ENCODE peak calls at places on chromosome 10, in six cellular contexts. I is endothelial cell; Y is tibial artery; X is uterus; A is CD4-positive, alpha-beta T cell; V is psoas muscle. D is an unnamed sample.
A peak's percentile ranks its signal among the peaks of the same experiment; 100 is the strongest.

GRCh38 chr10:94138391-94138790 is 144.7 kb downstream of the PLCE1 start:
- DNase-seq in I (no peak), Y (no peak), X (no peak), A (no peak), V (no peak), D (no peak)

GRCh38 chr10:87927091-87927490 is 63.7 kb downstream of the PTEN start:
- DNase-seq in I (no peak), Y (no peak), X (no peak), A (no peak), V (no peak), D (no peak)

GRCh38 chr10:122637371-122637770 is 62.3 kb downstream of the C10orf120 start:
- DNase-seq in I (no peak), Y (peak; percentile 33), X (no peak), A (no peak), V (no peak), D (no peak)

GRCh38 chr10:94066411-94066810 is 72.7 kb downstream of the PLCE1 start:
- DNase-seq in I (peak; percentile 54), Y (no peak), X (no peak), A (no peak), V (no peak), D (no peak)

GRCh38 chr10:16360425-16360824 is 76.4 kb upstream of the PTER start:
- DNase-seq in I (no peak), Y (no peak), X (no peak), A (no peak), V (no peak), D (no peak)

GRCh38 chr10:30820282-30820991 is 190.9 kb upstream of the LYZL2 start:
- DNase-seq in I (no peak), Y (peak; percentile 3), X (no peak), A (no peak), V (no peak), D (no peak)

GRCh38 chr10:68247931-68248330 is 16.0 kb upstream of the ATOH7 start:
- DNase-seq in I (no peak), Y (no peak), X (no peak), A (no peak), V (no peak), D (no peak)

GRCh38 chr10:101405006-101405405 is 51.0 kb downstream of the BTRC start:
- DNase-seq in I (no peak), Y (no peak), X (no peak), A (no peak), V (no peak), D (no peak)

GRCh38 chr10:34433241-34434076 is 381.6 kb downstream of the PARD3 start:
- DNase-seq in I (no peak), Y (no peak), X (no peak), A (no peak), V (no peak), D (no peak)

GRCh38 chr10:25815999-25816768 is 117.8 kb upstream of the MYO3A start:
- DNase-seq in I (no peak), Y (no peak), X (no peak), A (no peak), V (no peak), D (no peak)

GRCh38 chr10:16183989-16184643 is 252.7 kb upstream of the PTER start:
- DNase-seq in I (no peak), Y (no peak), X (no peak), A (no peak), V (no peak), D (no peak)

GRCh38 chr10:71774916-71775702 is 1.8 kb upstream of the VSIR start:
- DNase-seq in I (no peak), Y (no peak), X (no peak), A (no peak), V (no peak), D (no peak)

GRCh38 chr10:23284674-23285335 is 59.8 kb downstream of the C10orf67 start:
- DNase-seq in I (no peak), Y (no peak), X (no peak), A (no peak), V (no peak), D (no peak)

GRCh38 chr10:14196113-14196512 is 134.6 kb downstream of the FRMD4A start:
- DNase-seq in I (no peak), Y (no peak), X (no peak), A (no peak), V (no peak), D (no peak)

GRCh38 chr10:14195455-14195854 is 135.3 kb downstream of the FRMD4A start:
- DNase-seq in I (no peak), Y (no peak), X (no peak), A (no peak), V (no peak), D (no peak)

GRCh38 chr10:14205246-14205645 is 125.5 kb downstream of the FRMD4A start:
- DNase-seq in I (no peak), Y (no peak), X (no peak), A (no peak), V (no peak), D (no peak)

GRCh38 chr10:14200645-14201534 is 129.8 kb downstream of the FRMD4A start:
- DNase-seq in I (peak; percentile 44), Y (no peak), X (no peak), A (no peak), V (no peak), D (peak; percentile 62)
- TF ChIP-seq CTCF in I (peak; percentile 61), Y (no peak), X (no peak), A (no peak), V (no peak), D (peak; percentile 68)

GRCh38 chr10:48470893-48471805 is 133.7 kb downstream of the ARHGAP22 start:
- DNase-seq in I (no peak), Y (no peak), X (no peak), A (no peak), V (peak; percentile 19), D (no peak)
- TF ChIP-seq CTCF in I (peak; percentile 13), Y (no peak), X (no peak), A (no peak), V (no peak), D (no peak)

GRCh38 chr10:104297697-104298660 is 29.0 kb downstream of the GSTO2 start:
- DNase-seq in I (peak; percentile 83), Y (no peak), X (no peak), A (no peak), V (no peak), D (peak; percentile 80)
- TF ChIP-seq CTCF in I (peak; percentile 65), Y (no peak), X (no peak), A (no peak), V (no peak), D (peak; percentile 66)

GRCh38 chr10:73768881-73769280 is 13.0 kb upstream of the CHCHD1 start:
- DNase-seq in I (no peak), Y (peak; percentile 52), X (no peak), A (peak; percentile 66), V (no peak), D (no peak)
- TF ChIP-seq CTCF in I (no peak), Y (no peak), X (no peak), A (peak; percentile 67), V (no peak), D (no peak)

DNA sequence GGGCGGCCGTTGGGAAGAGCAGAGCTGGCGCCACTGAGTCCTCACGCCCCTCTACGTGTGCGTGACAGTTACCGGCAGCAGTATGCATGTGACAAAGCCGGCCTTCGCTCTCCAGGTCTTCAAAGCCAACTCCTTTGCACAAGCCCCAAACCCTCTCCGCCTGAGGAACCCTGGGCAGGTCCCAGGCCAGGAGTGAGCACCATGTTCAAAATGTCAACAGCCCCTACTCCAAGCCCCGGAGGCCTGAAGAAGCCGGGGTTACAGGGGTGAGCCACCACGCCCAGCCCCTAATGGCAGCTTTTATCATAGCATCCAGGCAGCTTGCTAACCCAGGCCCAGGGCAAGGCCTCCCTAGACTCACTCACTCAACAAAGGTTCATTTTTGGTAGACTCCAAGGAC is 70.8 kb downstream of the OAT start:
- DNase-seq in I (peak; percentile 16), Y (peak; percentile 54), X (no peak), A (no peak), V (no peak), D (no peak)
- TF ChIP-seq CTCF in I (peak; percentile 32), Y (no peak), X (no peak), A (no peak), V (no peak), D (peak; percentile 9)

GRCh38 chr10:80662429-80663211 is 124.9 kb downstream of the SH2D4B start:
- DNase-seq in I (peak; percentile 91), Y (peak; percentile 87), X (peak; percentile 80), A (peak; percentile 57), V (peak; percentile 86), D (peak; percentile 91)

GRCh38 chr10:80660266-80660665 is 122.6 kb downstream of the SH2D4B start:
- DNase-seq in I (no peak), Y (no peak), X (no peak), A (no peak), V (no peak), D (no peak)

GRCh38 chr10:80661526-80661925 is 123.8 kb downstream of the SH2D4B start:
- DNase-seq in I (no peak), Y (no peak), X (no peak), A (no peak), V (no peak), D (no peak)

GRCh38 chr10:80660736-80661135 is 123.0 kb downstream of the SH2D4B start:
- DNase-seq in I (no peak), Y (no peak), X (no peak), A (no peak), V (no peak), D (no peak)

GRCh38 chr10:80664071-80664680 is 126.5 kb downstream of the SH2D4B start:
- DNase-seq in I (peak; percentile 95), Y (peak; percentile 81), X (peak; percentile 68), A (peak; percentile 15), V (peak; percentile 73), D (peak; percentile 95)
- TF ChIP-seq CTCF in I (peak; percentile 82), Y (peak; percentile 83), X (peak; percentile 61), A (peak; percentile 48), V (peak; percentile 55), D (peak; percentile 90)

D was measured in glutamatergic neuron.